ENCODE peak calls at places on chromosomes 16 and 17, in five cellular contexts. R is NCI-H460, H is EH, N is mucosa of descending colon, B is AG10803. C is an unnamed sample.

GRCh38 chr16:11160676-11161115 is 95.3 kb downstream of the SOCS1 start:
- DNase-seq in B (no peak), R (no peak), H (peak), N (no peak), C (no peak)

GRCh38 chr16:30623558-30624283 is 13.5 kb upstream of the ZNF689 start:
- DNase-seq in H (peak), R (no peak), N (no peak), B (peak), C (no peak)

GRCh38 chr17:413016-413350 is 60.4 kb upstream of the RPH3AL start:
- DNase-seq in N (no peak), B (no peak), R (no peak), H (no peak), C (no peak)

GRCh38 chr17:19646788-19647696 is 1.5 kb upstream of the ALDH3A2 start:
- DNase-seq in R (peak), H (peak), N (no peak), B (peak), C (no peak)

GRCh38 chr17:44219636-44220210 is at the start of gene UBTF:
- DNase-seq in R (peak), B (peak), N (peak), H (peak), C (peak)

GRCh38 chr17:34665803-34666763 is 86.7 kb downstream of the TMEM132E start:
- DNase-seq in N (no peak), B (no peak), R (no peak), H (no peak), C (no peak)

GRCh38 chr17:81488276-81488860 is 24.2 kb downstream of the ACTG1 start:
- DNase-seq in R (no peak), B (no peak), H (peak), N (peak), C (no peak)

GRCh38 chr17:73118876-73119485 is 26.5 kb upstream of the SLC39A11 start:
- DNase-seq in B (no peak), N (no peak), R (no peak), H (no peak), C (peak)

GRCh38 chr16:68089067-68089466 is 3.9 kb downstream of the NFATC3 start:
- DNase-seq in N (no peak), B (no peak), H (no peak), R (no peak), C (no peak)

GRCh38 chr17:8141741-8142140 is 10.5 kb downstream of the PER1 start:
- DNase-seq in R (no peak), N (no peak), H (no peak), B (no peak), C (no peak)

GRCh38 chr17:10792156-10792555 is 11.7 kb downstream of the TMEM238L start:
- DNase-seq in H (no peak), B (no peak), R (no peak), N (peak), C (no peak)

GRCh38 chr16:7548796-7549318 is 216.2 kb downstream of the RBFOX1 start:
- DNase-seq in H (no peak), N (no peak), R (no peak), B (no peak), C (no peak)

GRCh38 chr17:49834118-49834743 is 13.6 kb downstream of the TAC4 start:
- DNase-seq in H (no peak), N (no peak), B (no peak), R (no peak), C (no peak)